ENCODE peak calls at places on chromosome 18, in five cellular contexts. One of them, this sample, is unnamed.

GRCh38 chr18:26421503-26421902 is 126.8 kb downstream of the KCTD1 start:
- DNase-seq in spleen: no peak
- DNase-seq in upper lobe of left lung: no peak
- DNase-seq in K562: no peak
- DNase-seq in H1: no peak
- DNase-seq in this sample: no peak

GRCh38 chr18:12458761-12459160 is 51.0 kb downstream of the PRELID3A start:
- DNase-seq in spleen: no peak
- DNase-seq in upper lobe of left lung: no peak
- DNase-seq in K562: no peak
- DNase-seq in H1: no peak
- DNase-seq in this sample: no peak

GRCh38 chr18:48670751-48671560 is 132.1 kb downstream of the CTIF start:
- DNase-seq in spleen: no peak
- DNase-seq in upper lobe of left lung: no peak
- DNase-seq in K562: no peak
- DNase-seq in H1: no peak
- DNase-seq in this sample: no peak

GRCh38 chr18:23301971-23302370 is 151.1 kb upstream of the RIOK3 start:
- DNase-seq in spleen: no peak
- DNase-seq in upper lobe of left lung: no peak
- DNase-seq in K562: no peak
- DNase-seq in H1: no peak
- DNase-seq in this sample: no peak

GRCh38 chr18:22169011-22169888 is at the start of gene GATA6:
- DNase-seq in spleen: peak
- DNase-seq in upper lobe of left lung: peak
- DNase-seq in K562: peak
- DNase-seq in H1: peak
- DNase-seq in this sample: peak

GRCh38 chr18:8469793-8470192 is 139.4 kb upstream of the RAB12 start:
- DNase-seq in spleen: no peak
- DNase-seq in upper lobe of left lung: no peak
- DNase-seq in K562: no peak
- DNase-seq in H1: no peak
- DNase-seq in this sample: no peak

GRCh38 chr18:56068030-56068671 is 480.2 kb upstream of the TCF4 start:
- DNase-seq in spleen: no peak
- DNase-seq in upper lobe of left lung: no peak
- DNase-seq in K562: no peak
- DNase-seq in H1: no peak
- DNase-seq in this sample: no peak

GRCh38 chr18:69636529-69637301 is 236.0 kb downstream of the DOK6 start:
- DNase-seq in spleen: no peak
- DNase-seq in upper lobe of left lung: no peak
- DNase-seq in K562: no peak
- DNase-seq in H1: peak
- DNase-seq in this sample: no peak

GRCh38 chr18:32200766-32201165 is 10.9 kb downstream of the MEP1B start:
- DNase-seq in spleen: no peak
- DNase-seq in upper lobe of left lung: no peak
- DNase-seq in K562: no peak
- DNase-seq in H1: no peak
- DNase-seq in this sample: no peak

GRCh38 chr18:75374466-75374865 is 53.0 kb downstream of the SMIM21 start:
- DNase-seq in spleen: no peak
- DNase-seq in upper lobe of left lung: no peak
- DNase-seq in K562: no peak
- DNase-seq in H1: no peak
- DNase-seq in this sample: no peak

GRCh38 chr18:65725421-65726050 is 25.3 kb upstream of the CDH7 start:
- DNase-seq in spleen: no peak
- DNase-seq in upper lobe of left lung: no peak
- DNase-seq in K562: no peak
- DNase-seq in H1: peak
- DNase-seq in this sample: no peak

GRCh38 chr18:48674198-48674721 is 135.4 kb downstream of the CTIF start:
- DNase-seq in spleen: peak
- DNase-seq in upper lobe of left lung: no peak
- DNase-seq in K562: no peak
- DNase-seq in H1: no peak
- DNase-seq in this sample: no peak

GRCh38 chr18:62771494-62771893 is 56.2 kb downstream of the PHLPP1 start:
- DNase-seq in spleen: no peak
- DNase-seq in upper lobe of left lung: no peak
- DNase-seq in K562: no peak
- DNase-seq in H1: no peak
- DNase-seq in this sample: no peak

GRCh38 chr18:74110149-74110548 is 37.5 kb downstream of the FBXO15 start:
- DNase-seq in spleen: no peak
- DNase-seq in upper lobe of left lung: no peak
- DNase-seq in K562: no peak
- DNase-seq in H1: no peak
- DNase-seq in this sample: no peak

GRCh38 chr18:78704960-78705600 is 274.5 kb upstream of the SALL3 start:
- DNase-seq in spleen: no peak
- DNase-seq in upper lobe of left lung: no peak
- DNase-seq in K562: no peak
- DNase-seq in H1: no peak
- DNase-seq in this sample: no peak

GRCh38 chr18:23528580-23529472 is 25.5 kb downstream of the RMC1 start:
- DNase-seq in spleen: no peak
- DNase-seq in upper lobe of left lung: peak
- DNase-seq in K562: peak
- DNase-seq in H1: no peak
- DNase-seq in this sample: no peak

GRCh38 chr18:35513181-35513932 is 15.6 kb upstream of the INO80C start:
- DNase-seq in spleen: no peak
- DNase-seq in upper lobe of left lung: peak
- DNase-seq in K562: no peak
- DNase-seq in H1: peak
- DNase-seq in this sample: no peak

GRCh38 chr18:21109936-21110666 is 1.5 kb downstream of the ROCK1 start:
- DNase-seq in spleen: no peak
- DNase-seq in upper lobe of left lung: no peak
- DNase-seq in K562: no peak
- DNase-seq in H1: no peak
- DNase-seq in this sample: no peak

GRCh38 chr18:21111351-21112139 is at the start of gene ROCK1:
- DNase-seq in spleen: peak
- DNase-seq in upper lobe of left lung: peak
- DNase-seq in K562: peak
- DNase-seq in H1: peak
- DNase-seq in this sample: peak

GRCh38 chr18:21112140-21112473 is 494 bp upstream of the ROCK1 start:
- DNase-seq in spleen: peak
- DNase-seq in upper lobe of left lung: no peak
- DNase-seq in K562: no peak
- DNase-seq in H1: no peak
- DNase-seq in this sample: no peak

GRCh38 chr18:21112543-21113105 is 1.0 kb upstream of the ROCK1 start:
- DNase-seq in spleen: no peak
- DNase-seq in upper lobe of left lung: no peak
- DNase-seq in K562: no peak
- DNase-seq in H1: no peak
- DNase-seq in this sample: no peak

GRCh38 chr18:21110667-21111350 is 804 bp downstream of the ROCK1 start:
- DNase-seq in spleen: peak
- DNase-seq in upper lobe of left lung: peak
- DNase-seq in K562: peak
- DNase-seq in H1: peak
- DNase-seq in this sample: peak
- H3K27ac ChIP-seq in spleen: peak
- H3K27ac ChIP-seq in upper lobe of left lung: peak
- H3K27ac ChIP-seq in K562: peak
- H3K27ac ChIP-seq in H1: peak
- H3K27ac ChIP-seq in this sample: peak

DNA sequence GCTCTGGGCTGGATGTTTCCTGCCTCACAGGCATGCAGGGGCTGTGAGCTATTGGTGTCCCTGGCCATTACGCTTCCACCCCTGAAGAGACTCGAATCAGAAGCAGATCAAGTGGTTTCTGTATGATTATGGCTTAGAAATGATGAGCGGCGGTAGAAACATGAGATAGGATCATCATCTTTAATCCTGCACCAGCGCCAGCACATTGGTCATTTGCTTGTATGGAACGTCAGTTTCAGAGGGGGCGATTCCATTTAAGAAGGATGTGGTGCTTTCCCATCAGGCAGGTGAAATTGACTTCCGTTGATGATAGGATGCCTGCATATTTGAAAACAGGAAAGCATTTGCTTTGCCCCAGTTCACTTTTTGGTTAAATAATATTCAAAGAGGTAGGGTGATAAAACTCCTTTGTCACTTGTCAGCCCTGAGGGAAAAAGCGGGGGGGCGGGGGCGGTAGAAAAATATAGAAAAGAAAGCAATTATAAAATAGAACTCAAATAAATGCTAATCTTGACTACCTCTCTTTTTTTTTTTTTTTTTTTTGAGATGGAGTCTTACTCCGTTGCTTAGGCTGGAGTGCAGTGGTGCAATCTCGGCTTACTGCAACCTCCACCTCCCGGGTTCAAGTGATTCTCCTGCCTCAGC is 152.6 kb downstream of the LRRC30 start:
- DNase-seq in spleen: no peak
- DNase-seq in upper lobe of left lung: no peak
- DNase-seq in K562: no peak
- DNase-seq in H1: no peak
- DNase-seq in this sample: no peak
- TF ChIP-seq POLR2AphosphoS5 in spleen: no peak
- TF ChIP-seq POLR2AphosphoS5 in upper lobe of left lung: no peak
- TF ChIP-seq POLR2AphosphoS5 in K562: no peak
- TF ChIP-seq POLR2AphosphoS5 in H1: no peak
- TF ChIP-seq POLR2AphosphoS5 in this sample: no peak

GRCh38 chr18:25016666-25017065 is 335.3 kb downstream of the ZNF521 start:
- DNase-seq in spleen: no peak
- DNase-seq in upper lobe of left lung: no peak
- DNase-seq in K562: no peak
- DNase-seq in H1: no peak
- DNase-seq in this sample: no peak
- H3K27ac ChIP-seq in spleen: no peak
- H3K27ac ChIP-seq in upper lobe of left lung: no peak
- H3K27ac ChIP-seq in K562: no peak
- H3K27ac ChIP-seq in H1: no peak
- H3K27ac ChIP-seq in this sample: no peak

GRCh38 chr18:57674891-57675290 is 53.3 kb upstream of the NARS1 start:
- DNase-seq in spleen: no peak
- DNase-seq in upper lobe of left lung: no peak
- DNase-seq in K562: no peak
- DNase-seq in H1: no peak
- DNase-seq in this sample: no peak
- TF ChIP-seq POLR2AphosphoS5 in spleen: no peak
- TF ChIP-seq POLR2AphosphoS5 in upper lobe of left lung: no peak
- TF ChIP-seq POLR2AphosphoS5 in K562: no peak
- TF ChIP-seq POLR2AphosphoS5 in H1: no peak
- TF ChIP-seq POLR2AphosphoS5 in this sample: no peak

GRCh38 chr18:50104421-50104820 is 90.5 kb downstream of the MYO5B start:
- DNase-seq in spleen: no peak
- DNase-seq in upper lobe of left lung: no peak
- DNase-seq in K562: no peak
- DNase-seq in H1: no peak
- DNase-seq in this sample: no peak

GRCh38 chr18:50096766-50097435 is 98.0 kb downstream of the MYO5B start:
- DNase-seq in spleen: no peak
- DNase-seq in upper lobe of left lung: no peak
- DNase-seq in K562: no peak
- DNase-seq in H1: no peak
- DNase-seq in this sample: peak

GRCh38 chr18:50097702-50098101 is 97.2 kb downstream of the MYO5B start:
- DNase-seq in spleen: no peak
- DNase-seq in upper lobe of left lung: peak
- DNase-seq in K562: no peak
- DNase-seq in H1: no peak
- DNase-seq in this sample: peak

GRCh38 chr18:50105027-50105426 is 89.9 kb downstream of the MYO5B start:
- DNase-seq in spleen: no peak
- DNase-seq in upper lobe of left lung: no peak
- DNase-seq in K562: no peak
- DNase-seq in H1: no peak
- DNase-seq in this sample: no peak

GRCh38 chr18:50099725-50100414 is 95.1 kb downstream of the MYO5B start:
- DNase-seq in spleen: no peak
- DNase-seq in upper lobe of left lung: no peak
- DNase-seq in K562: no peak
- DNase-seq in H1: no peak
- DNase-seq in this sample: no peak
- H3K27ac ChIP-seq in spleen: no peak
- H3K27ac ChIP-seq in upper lobe of left lung: no peak
- H3K27ac ChIP-seq in K562: no peak
- H3K27ac ChIP-seq in H1: no peak
- H3K27ac ChIP-seq in this sample: no peak

This sample was measured in stomach.